ENCODE peak calls at places on chromosomes 13 and 19, in five cellular contexts. W is transverse colon, I is tibial nerve, R is testis, U is MM.1S. Q is an unnamed sample. For H3K4me1, the result is how much of the 10 kb centered on the place peaks cover.

GRCh38 chr19:658916-659839 is 3.8 kb downstream of the RNF126 start:
- DNase-seq in R (peak), U (no peak), W (peak), I (no peak), Q (no peak)

GRCh38 chr19:35195822-35196221 is 32.7 kb downstream of the FAM187B start:
- DNase-seq in W (no peak), R (no peak), I (no peak), U (no peak), Q (no peak)

GRCh38 chr13:72125561-72125960 is 258.6 kb upstream of the DACH1 start:
- DNase-seq in W (no peak), U (no peak), R (no peak), I (no peak), Q (no peak)

GRCh38 chr13:76852991-76853390 is 33.2 kb downstream of the KCTD12 start:
- DNase-seq in U (no peak), I (no peak), W (no peak), R (peak), Q (no peak)

GRCh38 chr13:27125357-27126282 is 46.0 kb downstream of the USP12 start:
- DNase-seq in I (no peak), R (peak), U (no peak), W (no peak), Q (no peak)

GRCh38 chr13:33125821-33126570 is 109.8 kb downstream of the KL start:
- DNase-seq in I (peak), U (no peak), R (peak), W (no peak), Q (peak)

GRCh38 chr13:79211377-79211776 is 194.7 kb downstream of the RBM26 start:
- DNase-seq in W (no peak), U (no peak), R (no peak), I (no peak), Q (no peak)

GRCh38 chr13:113243847-113244246 is 34.4 kb downstream of the CUL4A start:
- DNase-seq in W (no peak), I (no peak), U (no peak), R (no peak), Q (no peak)

GRCh38 chr13:100540621-100541020 is 48.0 kb downstream of the GGACT start:
- DNase-seq in R (no peak), U (no peak), W (no peak), I (no peak), Q (no peak)

GRCh38 chr13:106986687-106987434 is 418.9 kb upstream of the ARGLU1 start:
- DNase-seq in I (no peak), W (no peak), U (no peak), R (no peak), Q (no peak)

GRCh38 chr13:64075543-64076271 is 2660.1 kb upstream of the PCDH20 start:
- DNase-seq in U (no peak), I (no peak), W (no peak), R (peak), Q (no peak)

GRCh38 chr13:60152114-60152513 is 11.6 kb downstream of the DIAPH3 start:
- DNase-seq in W (no peak), I (no peak), U (no peak), R (no peak), Q (no peak)

GRCh38 chr13:52162279-52163101 is 3.1 kb upstream of the NEK3 start:
- DNase-seq in W (no peak), I (no peak), U (no peak), R (no peak), Q (no peak)

GRCh38 chr13:66803013-66803739 is 427.0 kb downstream of the PCDH9 start:
- DNase-seq in R (no peak), W (no peak), U (no peak), I (no peak), Q (no peak)

GRCh38 chr19:50718255-50719118 is 1.1 kb downstream of the SHANK1 start:
- DNase-seq in U (no peak), W (no peak), I (no peak), R (no peak), Q (no peak)

GRCh38 chr13:80204642-80205041 is 136.3 kb downstream of the SPRY2 start:
- DNase-seq in R (no peak), U (no peak), W (no peak), I (no peak), Q (no peak)

GRCh38 chr13:49627831-49628652 is at the start of gene ARL11:
- DNase-seq in R (peak), U (peak), I (peak), W (peak), Q (peak)

GRCh38 chr19:47111682-47112165 is 1.9 kb downstream of the ZC3H4 start:
- DNase-seq in W (no peak), R (no peak), I (no peak), U (no peak), Q (no peak)

GRCh38 chr13:83452292-83452950 is 429.9 kb downstream of the SLITRK1 start:
- DNase-seq in R (no peak), I (no peak), U (no peak), W (no peak), Q (no peak)

GRCh38 chr13:99178636-99179035 is 22.0 kb upstream of the UBAC2 start:
- DNase-seq in R (no peak), U (no peak), W (no peak), I (no peak), Q (no peak)

GRCh38 chr19:39813264-39813998 is 20.5 kb downstream of the DYRK1B start:
- DNase-seq in U (no peak), W (no peak), R (no peak), I (no peak), Q (no peak)

GRCh38 chr13:111006508-111007031 is 91.7 kb upstream of the ANKRD10 start:
- DNase-seq in I (peak), W (peak), R (peak), U (no peak), Q (peak)

GRCh38 chr19:45495178-45495577 is 1.7 kb downstream of the RTN2 start:
- DNase-seq in W (no peak), R (no peak), U (no peak), I (no peak), Q (no peak)
- H3K4me1 ChIP-seq in W (under half), R (under half), U (under half), I (under half), Q (under half)

GRCh38 chr19:6580313-6580712 is 10.6 kb downstream of the CD70 start:
- DNase-seq in R (no peak), U (no peak), I (no peak), W (no peak), Q (peak)
- H3K4me1 ChIP-seq in R (under half), U (under half), I (under half), W (under half), Q (under half)

GRCh38 chr19:3183721-3184641 is 1.7 kb upstream of the NCLN start:
- DNase-seq in W (no peak), U (no peak), R (no peak), I (no peak), Q (no peak)

GRCh38 chr19:3186377-3186688 is 603 bp downstream of the NCLN start:
- DNase-seq in I (no peak), R (no peak), W (no peak), U (no peak), Q (no peak)

GRCh38 chr19:3185482-3186376 is at the start of gene NCLN:
- DNase-seq in W (peak), U (peak), I (peak), R (peak), Q (peak)

GRCh38 chr19:3186891-3187661 is 1.3 kb downstream of the NCLN start:
- DNase-seq in W (peak), I (no peak), R (no peak), U (no peak), Q (peak)

GRCh38 chr19:3184847-3185481 is 766 bp upstream of the NCLN start:
- DNase-seq in R (peak), I (peak), W (peak), U (no peak), Q (peak)
- H3K4me1 ChIP-seq in R (under half), I (under half), W (under half), U (under half), Q (under half)

GRCh38 chr19:19402656-19403372 is 2.7 kb upstream of the GATAD2A start:
- DNase-seq in U (no peak), R (no peak), I (no peak), W (no peak), Q (no peak)

GRCh38 chr19:19404879-19405860 is at the start of gene GATAD2A:
- DNase-seq in R (peak), W (peak), I (peak), U (peak), Q (peak)

GRCh38 chr19:19405919-19406877 is 723 bp downstream of the GATAD2A start:
- DNase-seq in U (peak), I (no peak), R (peak), W (peak), Q (peak)

GRCh38 chr19:19399733-19400438 is 5.6 kb upstream of the GATAD2A start:
- DNase-seq in R (no peak), U (no peak), W (no peak), I (no peak), Q (no peak)

DNA sequence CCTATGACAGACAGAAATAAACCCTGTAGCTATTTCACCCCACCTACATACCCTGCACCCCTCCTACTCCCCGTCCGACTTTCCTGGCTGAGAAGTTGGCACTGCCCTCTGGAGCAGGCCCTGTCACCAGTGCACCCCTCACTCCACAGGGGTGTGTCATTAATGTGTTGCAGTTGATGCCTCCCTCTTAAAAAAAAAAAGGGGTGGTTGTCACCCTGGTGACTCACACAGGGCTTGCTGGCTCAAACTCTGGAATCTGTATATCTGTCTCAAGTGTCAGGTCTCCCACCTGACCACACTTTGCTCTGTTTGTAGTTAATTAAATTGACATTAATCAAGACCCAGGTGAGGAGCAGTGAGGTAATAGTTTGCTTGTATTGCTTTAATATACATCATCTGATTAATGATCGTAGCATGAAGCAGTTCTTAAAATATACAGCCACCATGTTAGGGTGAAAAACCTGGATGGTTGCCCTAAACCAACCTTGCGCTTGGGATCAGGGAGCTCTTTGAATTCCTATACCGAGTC is 2.0 kb upstream of the GATAD2A start:
- DNase-seq in W (no peak), U (no peak), I (no peak), R (no peak), Q (peak)
- H3K4me1 ChIP-seq in W (under half), U (under half), I (under half), R (under half), Q (half or more)

GRCh38 chr19:49117677-49118564 is 1.0 kb downstream of the C19orf73 start:
- DNase-seq in W (no peak), R (no peak), I (no peak), U (no peak), Q (no peak)
- H3K4me1 ChIP-seq in W (under half), R (under half), I (under half), U (under half), Q (under half)